ENCODE peak calls at places on chromosomes 11 and 22, in ten cellular contexts. D is CD8-positive, alpha-beta memory T cell; O is astrocyte of the hippocampus; U is astrocyte of the cerebellum; H is endothelial cell; R is non-pigmented ciliary epithelial cell; L is HEK293T; X is mesothelial cell of epicardium; P is KBM-7; C is HT1080. S is an unnamed sample.

GRCh38 chr11:34793666-34794065 is 122.5 kb downstream of the APIP start:
- DNase-seq in D (no peak), O (no peak), U (no peak), H (no peak), R (no peak), L (no peak), X (no peak), P (no peak), C (no peak), S (no peak)

GRCh38 chr11:117152066-117152465 is 8.0 kb downstream of the PAFAH1B2 start:
- DNase-seq in D (no peak), O (no peak), U (no peak), H (no peak), R (no peak), L (no peak), X (no peak), P (no peak), C (no peak), S (no peak)

GRCh38 chr11:65187971-65188461 is 6.3 kb downstream of the CAPN1 start:
- DNase-seq in D (no peak), O (no peak), U (no peak), H (no peak), R (no peak), L (no peak), X (no peak), P (no peak), C (no peak), S (no peak)

GRCh38 chr11:20075627-20076026 is 84.6 kb downstream of the DBX1 start:
- DNase-seq in D (no peak), O (no peak), U (no peak), H (no peak), R (no peak), L (no peak), X (no peak), P (no peak), C (no peak), S (no peak)

GRCh38 chr22:24424001-24424900 is 3.1 kb upstream of the ADORA2A start:
- DNase-seq in D (peak), O (no peak), U (no peak), H (no peak), R (no peak), L (peak), X (peak), P (no peak), C (no peak), S (no peak)

GRCh38 chr22:45302047-45302446 is 7.7 kb upstream of the FAM118A start:
- DNase-seq in D (no peak), O (peak), U (peak), H (no peak), R (no peak), L (no peak), X (no peak), P (no peak), C (peak), S (no peak)

GRCh38 chr11:47440054-47440476 is 8.9 kb downstream of the RAPSN start:
- DNase-seq in D (no peak), O (no peak), U (no peak), H (no peak), R (no peak), L (no peak), X (no peak), P (no peak), C (no peak), S (no peak)

GRCh38 chr11:116736763-116737162 is 36.0 kb downstream of the BUD13 start:
- DNase-seq in D (no peak), O (no peak), U (no peak), H (no peak), R (no peak), L (peak), X (no peak), P (peak), C (peak), S (no peak)

GRCh38 chr11:3217751-3218482 is 696 bp downstream of the MRGPRG start:
- DNase-seq in D (no peak), O (no peak), U (no peak), H (no peak), R (no peak), L (no peak), X (no peak), P (no peak), C (no peak), S (no peak)

GRCh38 chr11:22957890-22958289 is 97.6 kb upstream of the CCDC179 start:
- DNase-seq in D (no peak), O (no peak), U (no peak), H (no peak), R (no peak), L (no peak), X (no peak), P (no peak), C (no peak), S (no peak)

GRCh38 chr11:8256271-8257002 is 7.2 kb downstream of the LMO1 start:
- DNase-seq in D (no peak), O (no peak), U (no peak), H (no peak), R (no peak), L (no peak), X (peak), P (no peak), C (no peak), S (no peak)

GRCh38 chr11:128552783-128553661 is 34.3 kb downstream of the ETS1 start:
- DNase-seq in D (no peak), O (no peak), U (no peak), H (no peak), R (no peak), L (no peak), X (no peak), P (peak), C (no peak), S (no peak)

GRCh38 chr11:119434531-119435330 is 11.8 kb upstream of the THY1 start:
- DNase-seq in D (no peak), O (no peak), U (no peak), H (no peak), R (no peak), L (no peak), X (no peak), P (no peak), C (no peak), S (no peak)

GRCh38 chr11:75303544-75304224 is 47.8 kb downstream of the ARRB1 start:
- DNase-seq in D (no peak), O (no peak), U (no peak), H (no peak), R (no peak), L (no peak), X (no peak), P (no peak), C (no peak), S (peak)

GRCh38 chr22:46969961-46970360 is 207.5 kb downstream of the TBC1D22A start:
- DNase-seq in D (no peak), O (no peak), U (no peak), H (no peak), R (no peak), L (no peak), X (no peak), P (no peak), C (no peak), S (no peak)

GRCh38 chr11:43924112-43924855 is 18.2 kb upstream of the C11orf96 start:
- DNase-seq in D (no peak), O (no peak), U (no peak), H (no peak), R (no peak), L (no peak), X (no peak), P (no peak), C (no peak), S (no peak)

S was measured in retinal pigment epithelial cell.